ENCODE peak calls at places on chromosomes 12 and 14, in five cellular contexts. D, J, W, G and B are unnamed samples.
A peak's percentile ranks its signal among the peaks of the same experiment; 100 is the strongest.

GRCh38 chr14:95620659-95621059 is 65.6 kb upstream of the TCL1B start:
- DNase-seq in W (no peak), D (no peak), J (peak; percentile 22), G (no peak), B (no peak)

GRCh38 chr12:6950944-6951540 is at the start of gene PTPN6:
- DNase-seq in G (peak; percentile 64), D (no peak), J (peak; percentile 63), W (no peak), B (no peak)

GRCh38 chr12:93165384-93165932 is 212.3 kb upstream of the NUDT4 start:
- DNase-seq in W (no peak), D (no peak), J (no peak), G (no peak), B (no peak)

GRCh38 chr12:121465921-121466799 is 66.2 kb downstream of the RNF34 start:
- DNase-seq in D (no peak), G (peak; percentile 47), W (peak; percentile 44), J (peak; percentile 34), B (peak; percentile 10)

GRCh38 chr14:104135121-104135903 is 3.1 kb upstream of the KIF26A start:
- DNase-seq in W (no peak), D (no peak), J (no peak), G (no peak), B (no peak)

GRCh38 chr14:106308839-106309389 is 782.5 kb downstream of the TMEM121 start:
- DNase-seq in J (peak; percentile 52), W (no peak), D (no peak), G (peak; percentile 86), B (no peak)

GRCh38 chr12:124399622-124400021 is 104.7 kb downstream of the RFLNA start:
- DNase-seq in D (no peak), J (peak; percentile 16), G (peak; percentile 41), W (peak; percentile 69), B (no peak)

GRCh38 chr14:102540310-102541028 is 30.9 kb upstream of the ANKRD9 start:
- DNase-seq in G (no peak), D (peak; percentile 48), J (no peak), W (no peak), B (no peak)

GRCh38 chr12:89279499-89279898 is 72.8 kb downstream of the DUSP6 start:
- DNase-seq in D (no peak), G (no peak), J (no peak), W (no peak), B (no peak)

GRCh38 chr14:93717968-93718320 is 70.3 kb downstream of the PRIMA1 start:
- DNase-seq in W (no peak), D (no peak), G (no peak), J (no peak), B (no peak)

GRCh38 chr14:29724991-29725390 is 202.7 kb downstream of the PRKD1 start:
- DNase-seq in W (no peak), G (no peak), D (peak; percentile 98), J (no peak), B (peak; percentile 56)

GRCh38 chr12:110355080-110355479 is 48.4 kb downstream of the ANAPC7 start:
- DNase-seq in G (no peak), W (no peak), J (peak; percentile 17), D (no peak), B (no peak)

GRCh38 chr12:39813776-39814175 is 194.2 kb upstream of the ABCD2 start:
- DNase-seq in G (no peak), D (peak; percentile 74), W (no peak), J (no peak), B (no peak)

GRCh38 chr12:15276088-15276698 is 46.1 kb upstream of the PTPRO start:
- DNase-seq in G (no peak), J (no peak), D (peak; percentile 70), W (peak; percentile 23), B (peak; percentile 45)

GRCh38 chr14:34699873-34700621 is 14.3 kb downstream of the CFL2 start:
- DNase-seq in J (no peak), G (no peak), D (peak; percentile 91), W (peak; percentile 67), B (peak; percentile 89)

GRCh38 chr12:54587315-54587821 is 1.1 kb downstream of the PPP1R1A start:
- DNase-seq in J (no peak), D (no peak), G (no peak), W (no peak), B (no peak)

GRCh38 chr12:87866602-87867292 is 162.5 kb downstream of the C12orf50 start:
- DNase-seq in J (no peak), W (no peak), G (no peak), D (peak; percentile 38), B (no peak)

GRCh38 chr14:22448035-22448904 is 140.8 kb downstream of the DAD1 start:
- DNase-seq in D (no peak), J (no peak), G (no peak), W (no peak), B (peak; percentile 78)